ENCODE peak calls at places on chromosomes 13 and 19, in seven cellular contexts. T is stimulated activated CD8-positive, alpha-beta memory T cell treated with anti-CD3 and anti-CD28 coated beads, Interleukin-7, amount 100 ng/mL, for 4 hours; M is Peyer's patch; A is effector CD4-positive, alpha-beta T cell; L is CD4-positive, CD25-positive, alpha-beta regulatory T cell; F is stimulated activated naive CD8-positive, alpha-beta T cell treated with anti-CD3 and anti-CD28 coated beads, Interleukin-15, Interleukin-2, amounts not matched to agents 100 U/mL and 50 U/mL, for 24 hours; N is LHCN-M2. U is an unnamed sample.

GRCh38 chr19:48029431-48029830 is 14.4 kb downstream of the CABP5 start:
- DNase-seq in L (no peak), F (no peak), M (no peak), A (no peak), N (no peak), T (no peak), U (no peak)

GRCh38 chr19:8241646-8242045 is 32.5 kb downstream of the CERS4 start:
- DNase-seq in L (no peak), F (no peak), T (no peak), M (no peak), A (no peak), N (no peak), U (no peak)

GRCh38 chr13:103308700-103309099 is 242.5 kb upstream of the SLC10A2 start:
- DNase-seq in F (no peak), A (no peak), T (no peak), N (no peak), M (no peak), L (no peak), U (no peak)

GRCh38 chr13:32722340-32722739 is 136.1 kb downstream of the PDS5B start:
- DNase-seq in A (no peak), L (no peak), N (no peak), M (no peak), T (no peak), F (no peak), U (no peak)

GRCh38 chr19:4208385-4209094 is 20.8 kb upstream of the EBI3 start:
- DNase-seq in N (peak), L (no peak), T (no peak), F (no peak), A (no peak), M (peak), U (no peak)

GRCh38 chr19:40921005-40921897 is 39.2 kb upstream of the CYP2A7 start:
- DNase-seq in M (peak), T (no peak), L (no peak), F (no peak), A (no peak), N (no peak), U (no peak)

GRCh38 chr13:23969672-23970071 is 72.4 kb upstream of the C1QTNF9B start:
- DNase-seq in F (no peak), M (no peak), T (no peak), N (no peak), L (no peak), A (no peak), U (no peak)

GRCh38 chr13:109784590-109785140 is 1.7 kb downstream of the IRS2 start:
- DNase-seq in A (peak), F (peak), M (peak), N (peak), L (peak), T (no peak), U (peak)

GRCh38 chr19:49343127-49343526 is 7.9 kb downstream of the CD37 start:
- DNase-seq in N (no peak), A (no peak), T (no peak), M (peak), L (no peak), F (no peak), U (no peak)

GRCh38 chr19:48393559-48394330 is at the start of gene GRIN2D:
- DNase-seq in A (peak), L (peak), T (no peak), M (peak), F (peak), N (no peak), U (no peak)

GRCh38 chr19:33863436-33863835 is 66.8 kb downstream of the KCTD15 start:
- DNase-seq in F (no peak), A (no peak), L (no peak), M (no peak), N (no peak), T (no peak), U (no peak)

GRCh38 chr13:111158136-111158805 is 43.2 kb downstream of the ARHGEF7 start:
- DNase-seq in F (no peak), A (no peak), L (no peak), N (no peak), T (no peak), M (no peak), U (no peak)

GRCh38 chr13:113923376-113924063 is 50.4 kb downstream of the C13orf46 start:
- DNase-seq in N (no peak), F (no peak), A (no peak), L (no peak), T (no peak), M (no peak), U (no peak)

GRCh38 chr19:55075366-55075998 is at the start of gene EPS8L1:
- DNase-seq in F (no peak), N (no peak), M (peak), L (no peak), A (no peak), T (no peak), U (no peak)

GRCh38 chr13:113005076-113005865 is 36.3 kb downstream of the MCF2L start:
- DNase-seq in T (no peak), L (no peak), A (no peak), F (no peak), M (no peak), N (no peak), U (no peak)

GRCh38 chr13:42333613-42334328 is 61.8 kb downstream of the AKAP11 start:
- DNase-seq in A (no peak), F (no peak), L (peak), M (no peak), T (no peak), N (peak), U (no peak)

GRCh38 chr13:24875566-24875965 is 111.6 kb downstream of the RNF17 start:
- DNase-seq in N (no peak), F (no peak), M (no peak), T (no peak), L (no peak), A (no peak), U (no peak)

GRCh38 chr19:12913011-12913561 is 6.0 kb downstream of the SYCE2 start:
- DNase-seq in A (no peak), L (no peak), T (no peak), N (no peak), M (no peak), F (no peak), U (no peak)

GRCh38 chr19:14248578-14249011 is 42.6 kb upstream of the ADGRL1 start:
- DNase-seq in N (peak), M (no peak), L (peak), F (peak), T (no peak), A (no peak), U (no peak)

GRCh38 chr19:14023404-14024235 is 4.3 kb upstream of the RLN3 start:
- DNase-seq in L (no peak), T (no peak), M (peak), A (no peak), N (peak), F (peak), U (no peak)

GRCh38 chr13:81395368-81395767 is 1054.4 kb upstream of the SPRY2 start:
- DNase-seq in A (no peak), N (no peak), F (no peak), L (no peak), M (peak), T (no peak), U (no peak)

GRCh38 chr13:77789386-77789785 is 91.9 kb downstream of the SLAIN1 start:
- DNase-seq in L (no peak), F (no peak), N (no peak), A (no peak), M (no peak), T (no peak), U (no peak)

GRCh38 chr13:41516166-41516565 is 58.8 kb downstream of the RGCC start:
- DNase-seq in L (no peak), M (no peak), N (no peak), T (no peak), F (no peak), A (no peak), U (no peak)

GRCh38 chr19:28422791-28423650 is 789.9 kb downstream of the UQCRFS1 start:
- DNase-seq in N (no peak), M (no peak), T (no peak), F (no peak), L (no peak), A (no peak), U (no peak)

GRCh38 chr13:20161275-20161950 is 561 bp upstream of the GJA3 start:
- DNase-seq in A (peak), F (peak), M (no peak), N (no peak), L (peak), T (peak), U (peak)

GRCh38 chr19:5204212-5204611 is 136.4 kb downstream of the PTPRS start:
- DNase-seq in N (no peak), M (no peak), T (no peak), F (no peak), A (no peak), L (no peak), U (no peak)

GRCh38 chr13:75356426-75356825 is 125.5 kb downstream of the TBC1D4 start:
- DNase-seq in T (no peak), L (no peak), A (no peak), N (no peak), M (no peak), F (no peak), U (no peak)

GRCh38 chr19:54506079-54506478 is 3.4 kb downstream of the LAIR2 start:
- DNase-seq in L (no peak), A (no peak), F (no peak), N (no peak), T (no peak), M (no peak), U (no peak)

GRCh38 chr13:89163081-89163480 is 1491.9 kb downstream of the SLITRK5 start:
- DNase-seq in A (no peak), N (no peak), M (no peak), T (no peak), L (no peak), F (no peak), U (no peak)

GRCh38 chr19:34305221-34306058 is 51.1 kb downstream of the GARRE1 start:
- DNase-seq in M (no peak), L (no peak), T (no peak), F (no peak), A (no peak), N (no peak), U (no peak)

GRCh38 chr19:1066748-1067340 is at the start of gene ARHGAP45:
- DNase-seq in N (no peak), M (peak), T (peak), A (peak), F (peak), L (peak), U (peak)

GRCh38 chr19:44648536-44649370 is 5.0 kb downstream of the PVR start:
- DNase-seq in N (peak), L (no peak), M (peak), A (no peak), F (no peak), T (no peak), U (no peak)

GRCh38 chr19:29105629-29106352 is 107.2 kb downstream of the UQCRFS1 start:
- DNase-seq in F (no peak), M (no peak), L (no peak), N (no peak), T (no peak), A (no peak), U (no peak)

GRCh38 chr19:15050639-15051038 is 1.4 kb downstream of the CASP14 start:
- DNase-seq in L (no peak), N (no peak), F (no peak), T (no peak), M (no peak), A (no peak), U (no peak)

GRCh38 chr19:41426952-41427646 is at the start of gene B3GNT8:
- DNase-seq in M (peak), T (no peak), F (peak), N (no peak), A (no peak), L (no peak), U (peak)